ENCODE peak calls at places on chromosomes 3 and 15, in four cellular contexts. One of them, this sample, is unnamed. For H3K36me3, the result is how much of the 10 kb centered on the place peaks cover.

GRCh38 chr15:38683382-38684242 is 119.0 kb upstream of the RASGRP1 start:
- DNase-seq in neuronal stem cell: peak
- DNase-seq in naive thymus-derived CD4-positive, alpha-beta T cell: peak
- DNase-seq in tibial nerve: no peak
- DNase-seq in this sample: peak

GRCh38 chr3:188673509-188674239 is 498.1 kb upstream of the TPRG1 start:
- DNase-seq in neuronal stem cell: no peak
- DNase-seq in naive thymus-derived CD4-positive, alpha-beta T cell: no peak
- DNase-seq in tibial nerve: no peak
- DNase-seq in this sample: no peak

GRCh38 chr3:114115151-114115550 is 58.6 kb downstream of the QTRT2 start:
- DNase-seq in tibial nerve: no peak
- DNase-seq in naive thymus-derived CD4-positive, alpha-beta T cell: no peak
- DNase-seq in neuronal stem cell: no peak
- DNase-seq in this sample: no peak

GRCh38 chr3:45690331-45691035 is 1.3 kb downstream of the SACM1L start:
- DNase-seq in neuronal stem cell: no peak
- DNase-seq in tibial nerve: no peak
- DNase-seq in naive thymus-derived CD4-positive, alpha-beta T cell: no peak
- DNase-seq in this sample: no peak

GRCh38 chr3:71816141-71816540 is 31.2 kb upstream of the PROK2 start:
- DNase-seq in naive thymus-derived CD4-positive, alpha-beta T cell: no peak
- DNase-seq in neuronal stem cell: no peak
- DNase-seq in tibial nerve: no peak
- DNase-seq in this sample: no peak

GRCh38 chr15:36954486-36954885 is 145.9 kb downstream of the MEIS2 start:
- DNase-seq in naive thymus-derived CD4-positive, alpha-beta T cell: no peak
- DNase-seq in tibial nerve: no peak
- DNase-seq in neuronal stem cell: no peak
- DNase-seq in this sample: no peak

GRCh38 chr15:94972314-94972713 is 741.0 kb downstream of the MCTP2 start:
- DNase-seq in neuronal stem cell: peak
- DNase-seq in tibial nerve: no peak
- DNase-seq in naive thymus-derived CD4-positive, alpha-beta T cell: no peak
- DNase-seq in this sample: no peak

GRCh38 chr15:51229907-51230328 is 108.5 kb downstream of the CYP19A1 start:
- DNase-seq in naive thymus-derived CD4-positive, alpha-beta T cell: no peak
- DNase-seq in tibial nerve: no peak
- DNase-seq in neuronal stem cell: peak
- DNase-seq in this sample: no peak

GRCh38 chr3:96814581-96815567 is at the start of gene EPHA6:
- DNase-seq in naive thymus-derived CD4-positive, alpha-beta T cell: no peak
- DNase-seq in neuronal stem cell: no peak
- DNase-seq in tibial nerve: no peak
- DNase-seq in this sample: no peak

GRCh38 chr3:76024640-76025039 is 239.3 kb upstream of the ZNF717 start:
- DNase-seq in neuronal stem cell: no peak
- DNase-seq in naive thymus-derived CD4-positive, alpha-beta T cell: no peak
- DNase-seq in tibial nerve: no peak
- DNase-seq in this sample: no peak

GRCh38 chr3:112167758-112168157 is 34.7 kb upstream of the GCSAM start:
- DNase-seq in neuronal stem cell: no peak
- DNase-seq in tibial nerve: no peak
- DNase-seq in naive thymus-derived CD4-positive, alpha-beta T cell: no peak
- DNase-seq in this sample: no peak

GRCh38 chr15:97866994-97867393 is 93.5 kb upstream of the ARRDC4 start:
- DNase-seq in tibial nerve: no peak
- DNase-seq in neuronal stem cell: no peak
- DNase-seq in naive thymus-derived CD4-positive, alpha-beta T cell: no peak
- DNase-seq in this sample: no peak

GRCh38 chr15:93331545-93332117 is 242.6 kb upstream of the RGMA start:
- DNase-seq in naive thymus-derived CD4-positive, alpha-beta T cell: no peak
- DNase-seq in neuronal stem cell: no peak
- DNase-seq in tibial nerve: no peak
- DNase-seq in this sample: no peak

GRCh38 chr3:188947401-188947982 is 224.3 kb upstream of the TPRG1 start:
- DNase-seq in tibial nerve: peak
- DNase-seq in naive thymus-derived CD4-positive, alpha-beta T cell: no peak
- DNase-seq in neuronal stem cell: peak
- DNase-seq in this sample: peak

GRCh38 chr3:18393906-18394305 is 31.2 kb downstream of the SATB1 start:
- DNase-seq in neuronal stem cell: no peak
- DNase-seq in tibial nerve: no peak
- DNase-seq in naive thymus-derived CD4-positive, alpha-beta T cell: no peak
- DNase-seq in this sample: no peak

GRCh38 chr3:42501681-42502428 is 588 bp upstream of the VIPR1 start:
- DNase-seq in naive thymus-derived CD4-positive, alpha-beta T cell: peak
- DNase-seq in neuronal stem cell: peak
- DNase-seq in tibial nerve: no peak
- DNase-seq in this sample: peak

GRCh38 chr3:195240171-195240701 is 30.7 kb downstream of the XXYLT1 start:
- DNase-seq in naive thymus-derived CD4-positive, alpha-beta T cell: no peak
- DNase-seq in tibial nerve: no peak
- DNase-seq in neuronal stem cell: no peak
- DNase-seq in this sample: peak

GRCh38 chr15:89654847-89655805 is at the start of gene KIF7:
- DNase-seq in neuronal stem cell: peak
- DNase-seq in tibial nerve: no peak
- DNase-seq in naive thymus-derived CD4-positive, alpha-beta T cell: no peak
- DNase-seq in this sample: no peak

GRCh38 chr3:4853749-4854140 is 125.5 kb upstream of the BHLHE40 start:
- DNase-seq in neuronal stem cell: no peak
- DNase-seq in naive thymus-derived CD4-positive, alpha-beta T cell: no peak
- DNase-seq in tibial nerve: no peak
- DNase-seq in this sample: no peak

GRCh38 chr3:161356287-161356686 is 15.0 kb downstream of the SPTSSB start:
- DNase-seq in tibial nerve: no peak
- DNase-seq in neuronal stem cell: no peak
- DNase-seq in naive thymus-derived CD4-positive, alpha-beta T cell: no peak
- DNase-seq in this sample: no peak

GRCh38 chr15:59687831-59688230 is 1.3 kb downstream of the BNIP2 start:
- DNase-seq in neuronal stem cell: no peak
- DNase-seq in tibial nerve: no peak
- DNase-seq in naive thymus-derived CD4-positive, alpha-beta T cell: no peak
- DNase-seq in this sample: no peak

GRCh38 chr3:155895379-155895900 is 25.0 kb downstream of the GMPS start:
- DNase-seq in neuronal stem cell: no peak
- DNase-seq in tibial nerve: no peak
- DNase-seq in naive thymus-derived CD4-positive, alpha-beta T cell: no peak
- DNase-seq in this sample: no peak

DNA sequence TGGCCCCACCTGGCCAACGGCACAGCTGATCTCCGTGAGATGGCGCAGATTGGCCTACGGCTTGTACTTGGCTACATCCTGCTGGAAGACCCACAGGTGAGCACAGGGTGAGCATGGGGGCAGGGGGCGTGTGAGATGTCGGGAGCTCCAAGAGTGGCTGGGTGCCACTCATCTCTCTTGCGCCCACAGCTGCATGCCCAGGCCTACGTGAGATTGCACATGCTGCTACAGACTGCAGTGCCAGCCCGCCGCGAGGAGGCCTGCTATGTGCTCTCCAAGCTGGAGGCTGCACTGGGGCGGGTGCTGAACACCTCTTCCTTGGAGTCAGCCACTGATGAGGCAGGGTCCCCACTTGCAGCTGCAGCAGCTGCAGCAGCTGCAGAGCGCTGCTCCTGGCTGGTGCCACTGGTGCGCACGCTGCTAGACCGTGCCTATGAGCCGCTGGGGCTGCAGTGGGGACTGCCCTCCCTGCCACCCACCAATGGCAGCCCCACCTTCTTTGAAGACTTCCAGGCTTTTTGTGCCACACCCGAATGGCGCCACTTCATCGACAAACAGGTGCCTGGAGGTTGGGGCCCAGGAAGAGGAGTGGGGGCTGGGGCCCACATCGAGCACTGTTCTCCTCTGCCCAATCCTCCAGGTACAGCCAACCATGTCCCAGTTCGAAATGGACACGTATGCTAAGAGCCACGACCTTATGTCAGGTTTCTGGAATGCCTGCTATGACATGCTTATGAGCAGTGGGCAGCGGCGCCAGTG is 22.4 kb downstream of the NBEAL2 start:
- DNase-seq in neuronal stem cell: no peak
- DNase-seq in naive thymus-derived CD4-positive, alpha-beta T cell: no peak
- DNase-seq in tibial nerve: no peak
- DNase-seq in this sample: no peak
- H3K36me3 ChIP-seq in neuronal stem cell: under half
- H3K36me3 ChIP-seq in naive thymus-derived CD4-positive, alpha-beta T cell: half or more
- H3K36me3 ChIP-seq in tibial nerve: half or more
- H3K36me3 ChIP-seq in this sample: under half

DNA sequence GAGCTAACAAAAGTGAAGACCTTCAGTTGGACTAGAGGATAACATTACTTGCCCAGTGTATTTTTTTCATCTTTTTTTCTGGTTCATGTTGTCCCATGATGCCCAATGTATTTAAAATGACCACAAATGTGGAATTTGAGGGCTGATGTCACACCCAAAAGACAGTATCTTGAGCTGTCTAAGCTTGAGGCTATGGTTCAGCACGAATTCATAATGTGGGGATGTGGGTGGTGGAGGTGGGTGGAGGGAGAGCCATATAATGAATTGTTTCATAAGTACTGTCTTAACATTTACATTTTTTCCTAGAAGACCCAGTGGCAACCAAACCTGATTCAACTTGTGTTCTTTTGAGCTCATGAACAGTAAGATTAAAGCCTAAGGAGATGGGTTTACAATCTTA is 37.5 kb downstream of the CHAC1 start:
- DNase-seq in tibial nerve: no peak
- DNase-seq in neuronal stem cell: no peak
- DNase-seq in naive thymus-derived CD4-positive, alpha-beta T cell: no peak
- DNase-seq in this sample: no peak
- H3K27ac ChIP-seq in tibial nerve: no peak
- H3K27ac ChIP-seq in neuronal stem cell: no peak
- H3K27ac ChIP-seq in naive thymus-derived CD4-positive, alpha-beta T cell: no peak
- H3K27ac ChIP-seq in this sample: no peak

DNA sequence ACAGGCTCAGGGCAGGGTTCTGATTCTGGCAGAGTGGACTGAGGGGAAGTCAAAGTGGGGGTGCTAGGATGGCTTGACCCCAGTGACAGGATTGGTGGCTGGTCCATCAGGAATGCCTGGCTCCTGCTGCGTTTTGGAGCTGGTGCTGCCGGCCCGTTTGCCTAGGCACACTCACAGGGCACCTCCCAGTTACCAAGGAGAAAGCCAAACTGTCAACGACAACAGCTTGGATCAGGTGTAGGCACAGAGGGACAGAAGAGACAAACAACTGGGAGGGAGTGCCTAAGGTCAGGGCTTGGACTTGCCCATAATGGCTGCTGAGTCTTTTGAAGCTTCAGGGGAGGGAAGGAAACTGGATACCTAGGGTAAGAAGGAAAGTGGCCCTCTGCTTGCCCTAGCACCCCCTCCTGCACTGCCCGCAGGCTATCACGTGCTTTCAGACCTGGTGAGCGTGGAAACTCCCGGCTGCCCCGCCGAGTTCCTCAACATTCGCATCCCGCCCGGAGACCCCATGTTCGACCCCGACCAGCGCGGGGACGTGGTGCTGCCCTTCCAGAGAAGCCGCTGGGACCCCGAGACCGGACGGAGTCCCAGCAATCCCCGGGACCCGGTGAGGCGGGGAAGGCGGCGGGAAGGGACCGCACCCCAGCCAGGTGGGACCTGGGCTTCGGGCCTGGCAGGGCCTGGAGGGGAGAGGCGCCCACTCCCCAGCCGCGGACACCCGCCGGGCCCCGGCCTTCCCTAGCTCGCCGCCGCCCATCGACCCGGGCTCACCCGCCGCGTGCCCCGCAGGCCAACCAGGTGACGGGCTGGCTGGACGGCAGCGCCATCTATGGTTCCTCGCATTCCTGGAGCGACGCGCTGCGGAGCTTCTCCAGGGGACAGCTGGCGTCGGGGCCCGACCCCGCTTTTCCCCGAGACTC is 5.1 kb downstream of the DUOX1 start:
- DNase-seq in naive thymus-derived CD4-positive, alpha-beta T cell: no peak
- DNase-seq in neuronal stem cell: no peak
- DNase-seq in tibial nerve: no peak
- DNase-seq in this sample: peak
- H3K4me3 ChIP-seq in naive thymus-derived CD4-positive, alpha-beta T cell: no peak
- H3K4me3 ChIP-seq in neuronal stem cell: no peak
- H3K4me3 ChIP-seq in tibial nerve: no peak
- H3K4me3 ChIP-seq in this sample: no peak

DNA sequence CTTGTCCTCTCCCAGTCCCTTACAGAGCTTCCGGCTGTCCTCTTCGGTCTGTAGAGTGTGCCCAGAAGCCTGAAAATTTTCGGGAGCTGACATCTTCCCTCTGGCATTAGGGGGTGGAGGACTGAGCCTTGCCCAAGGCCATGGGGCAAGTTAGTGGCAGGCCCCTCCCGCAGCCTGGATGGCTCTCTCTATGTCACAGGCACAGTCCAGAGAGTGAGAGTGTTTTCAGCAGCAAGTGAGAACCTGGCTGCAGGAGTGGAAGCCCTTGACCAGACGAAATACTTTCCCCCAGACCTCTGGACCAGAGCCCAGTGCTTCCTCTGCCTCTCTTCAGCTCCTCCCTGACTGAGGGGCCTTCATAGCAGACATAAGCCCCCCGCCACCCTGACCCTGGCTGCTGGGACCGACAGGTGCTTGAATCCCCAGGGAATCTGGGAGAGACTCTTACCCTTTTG is 50.5 kb upstream of the SEC22A start:
- DNase-seq in neuronal stem cell: no peak
- DNase-seq in naive thymus-derived CD4-positive, alpha-beta T cell: no peak
- DNase-seq in tibial nerve: no peak
- DNase-seq in this sample: no peak
- H3K36me3 ChIP-seq in neuronal stem cell: under half
- H3K36me3 ChIP-seq in naive thymus-derived CD4-positive, alpha-beta T cell: under half
- H3K36me3 ChIP-seq in tibial nerve: half or more
- H3K36me3 ChIP-seq in this sample: under half